ENCODE peak calls at places on chromosomes 3 and 15, in four cellular contexts. S is astrocyte of the cerebellum, R is NB4, M is WTC11. J is an unnamed sample.

GRCh38 chr3:170589113-170589512 is 3.2 kb upstream of the SLC7A14 start:
- DNase-seq in S (no peak), R (no peak), M (no peak), J (no peak)

GRCh38 chr3:138938056-138938876 is 8.7 kb downstream of the FOXL2 start:
- DNase-seq in S (no peak), R (peak; percentile 32), M (peak; percentile 56), J (peak; percentile 56)

GRCh38 chr3:194386066-194386465 is 13.0 kb downstream of the GP5 start:
- DNase-seq in S (no peak), R (no peak), M (no peak), J (peak; percentile 79)

GRCh38 chr15:69474291-69474690 is 21.7 kb downstream of the RPLP1 start:
- DNase-seq in S (no peak), R (no peak), M (no peak), J (no peak)

GRCh38 chr3:24495334-24495994 is 814 bp upstream of the THRB start:
- DNase-seq in S (no peak), R (no peak), M (peak; percentile 67), J (peak; percentile 69)

GRCh38 chr3:115857518-115858136 is 234.3 kb downstream of the GAP43 start:
- DNase-seq in S (no peak), R (no peak), M (no peak), J (no peak)

GRCh38 chr15:71125831-71126453 is 10.7 kb downstream of the THSD4 start:
- DNase-seq in S (no peak), R (no peak), M (peak; percentile 59), J (peak; percentile 50)

GRCh38 chr3:136838641-136839555 is 20.0 kb downstream of the SLC35G2 start:
- DNase-seq in S (no peak), R (peak; percentile 46), M (no peak), J (no peak)

GRCh38 chr15:27341780-27342343 is 370.9 kb downstream of the GABRG3 start:
- DNase-seq in S (no peak), R (no peak), M (no peak), J (no peak)

GRCh38 chr15:57534279-57534678 is 57.4 kb upstream of the MYZAP start:
- DNase-seq in S (no peak), R (no peak), M (no peak), J (no peak)

GRCh38 chr3:125075738-125076137 is 19.9 kb upstream of the HEG1 start:
- DNase-seq in S (no peak), R (peak; percentile 15), M (no peak), J (peak; percentile 71)

GRCh38 chr3:4401441-4401840 is 65.6 kb downstream of the SUMF1 start:
- DNase-seq in S (no peak), R (peak; percentile 45), M (no peak), J (no peak)

GRCh38 chr3:64266065-64266874 is 41.0 kb upstream of the PRICKLE2 start:
- DNase-seq in S (peak; percentile 82), R (no peak), M (no peak), J (no peak)

GRCh38 chr3:126931806-126932187 is 51.1 kb upstream of the PLXNA1 start:
- DNase-seq in S (no peak), R (no peak), M (no peak), J (no peak)